ENCODE peak calls at places on chromosome 15, in five cellular contexts. D is mucosa of descending colon, Z is A549, F is foreskin fibroblast, B is aorta. A is an unnamed sample.

GRCh38 chr15:56815247-56815646 is 81.9 kb upstream of the ZNF280D start:
- DNase-seq in D (peak; percentile 78), Z (no peak), F (no peak), B (no peak), A (no peak)

GRCh38 chr15:67821784-67822451 is 3.4 kb upstream of the SKOR1 start:
- DNase-seq in D (no peak), Z (no peak), F (no peak), B (no peak), A (no peak)

GRCh38 chr15:38768970-38769369 is 204.4 kb upstream of the RASGRP1 start:
- DNase-seq in D (peak; percentile 20), Z (no peak), F (peak; percentile 57), B (no peak), A (no peak)

GRCh38 chr15:40062816-40063562 is 24.0 kb upstream of the SRP14 start:
- DNase-seq in D (no peak), Z (no peak), F (no peak), B (no peak), A (no peak)

GRCh38 chr15:75677601-75678323 is 30.1 kb downstream of the SNX33 start:
- DNase-seq in D (no peak), Z (no peak), F (no peak), B (no peak), A (no peak)

GRCh38 chr15:47571241-47571640 is 146.1 kb upstream of the SEMA6D start:
- DNase-seq in D (no peak), Z (no peak), F (no peak), B (no peak), A (no peak)

GRCh38 chr15:34046471-34047145 is 7.6 kb upstream of the AVEN start:
- DNase-seq in D (no peak), Z (no peak), F (no peak), B (no peak), A (no peak)

GRCh38 chr15:93109370-93110105 is 20.5 kb upstream of the RGMA start:
- DNase-seq in D (no peak), Z (no peak), F (no peak), B (no peak), A (no peak)

GRCh38 chr15:28098766-28099554 is at the start of gene OCA2:
- DNase-seq in D (peak; percentile 66), Z (peak; percentile 40), F (peak; percentile 80), B (peak; percentile 68), A (peak; percentile 14)

GRCh38 chr15:77821188-77821958 is 188.7 kb upstream of the LINGO1 start:
- DNase-seq in D (peak; percentile 77), Z (peak; percentile 93), F (peak; percentile 80), B (peak; percentile 59), A (peak; percentile 4)

GRCh38 chr15:60672400-60672799 is 193.5 kb upstream of the ICE2 start:
- DNase-seq in D (no peak), Z (no peak), F (no peak), B (no peak), A (no peak)

GRCh38 chr15:90987561-90988141 is 6.7 kb downstream of the PRC1 start:
- DNase-seq in D (no peak), Z (no peak), F (peak; percentile 23), B (no peak), A (no peak)

GRCh38 chr15:31340047-31340446 is 13.4 kb downstream of the KLF13 start:
- DNase-seq in D (no peak), Z (no peak), F (no peak), B (peak; percentile 14), A (no peak)

GRCh38 chr15:67066041-67067021 is 929 bp downstream of the SMAD3 start:
- DNase-seq in D (no peak), Z (no peak), F (peak; percentile 52), B (peak; percentile 57), A (no peak)

GRCh38 chr15:74314897-74315438 is 52.5 kb downstream of the CYP11A1 start:
- DNase-seq in D (no peak), Z (no peak), F (no peak), B (peak; percentile 55), A (no peak)

GRCh38 chr15:67560320-67560719 is 17.8 kb downstream of the MAP2K5 start:
- DNase-seq in D (no peak), Z (no peak), F (no peak), B (no peak), A (no peak)

GRCh38 chr15:44102675-44103254 is 92.3 kb downstream of the FRMD5 start:
- DNase-seq in D (peak; percentile 2), Z (peak; percentile 13), F (peak; percentile 98), B (no peak), A (peak; percentile 82)

GRCh38 chr15:70488002-70488605 is 275.3 kb downstream of the UACA start:
- DNase-seq in D (peak; percentile 86), Z (peak; percentile 88), F (peak; percentile 82), B (peak; percentile 78), A (no peak)

DNA sequence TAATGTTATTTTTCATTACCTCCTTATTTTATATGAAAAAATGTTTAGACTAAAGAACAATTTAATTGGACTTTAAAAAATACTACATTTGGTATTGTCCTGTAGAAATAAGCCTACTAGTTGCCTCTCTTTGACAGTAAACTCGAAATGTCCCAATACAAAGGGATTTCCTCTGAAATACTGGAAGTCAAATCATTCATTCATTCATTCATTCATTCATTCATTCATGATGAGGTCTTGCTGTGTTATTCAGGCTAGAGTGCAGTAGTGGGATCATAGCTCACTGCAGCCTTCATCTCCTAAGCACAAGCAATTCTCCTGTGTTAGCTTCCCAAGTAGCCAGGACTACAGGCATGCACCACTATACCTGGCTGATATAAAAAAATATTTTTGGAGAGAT is 50.6 kb upstream of the PYGO1 start:
- DNase-seq in D (no peak), Z (no peak), F (no peak), B (no peak), A (no peak)
- H3K4me3 ChIP-seq in D (no peak overlapping the region), Z (no peak overlapping the region), F (no peak overlapping the region), B (no peak overlapping the region), A (no peak overlapping the region)

GRCh38 chr15:64044315-64045105 is 1.8 kb downstream of the DAPK2 start:
- DNase-seq in D (no peak), Z (no peak), F (no peak), B (no peak), A (no peak)
- H3K4me3 ChIP-seq in D (no peak overlapping the region), Z (no peak overlapping the region), F (peak overlapping the region; percentile 64), B (no peak overlapping the region), A (no peak overlapping the region)

GRCh38 chr15:83379574-83379973 is 67.6 kb upstream of the SH3GL3 start:
- DNase-seq in D (no peak), Z (peak; percentile 78), F (peak; percentile 65), B (no peak), A (no peak)
- H3K4me3 ChIP-seq in D (no peak overlapping the region), Z (no peak overlapping the region), F (no peak overlapping the region), B (no peak overlapping the region), A (no peak overlapping the region)

GRCh38 chr15:69359724-69360123 is 54.4 kb upstream of the KIF23 start:
- DNase-seq in D (no peak), Z (no peak), F (peak; percentile 59), B (no peak), A (no peak)

GRCh38 chr15:69358850-69359249 is 55.3 kb upstream of the KIF23 start:
- DNase-seq in D (no peak), Z (no peak), F (no peak), B (no peak), A (no peak)

DNA sequence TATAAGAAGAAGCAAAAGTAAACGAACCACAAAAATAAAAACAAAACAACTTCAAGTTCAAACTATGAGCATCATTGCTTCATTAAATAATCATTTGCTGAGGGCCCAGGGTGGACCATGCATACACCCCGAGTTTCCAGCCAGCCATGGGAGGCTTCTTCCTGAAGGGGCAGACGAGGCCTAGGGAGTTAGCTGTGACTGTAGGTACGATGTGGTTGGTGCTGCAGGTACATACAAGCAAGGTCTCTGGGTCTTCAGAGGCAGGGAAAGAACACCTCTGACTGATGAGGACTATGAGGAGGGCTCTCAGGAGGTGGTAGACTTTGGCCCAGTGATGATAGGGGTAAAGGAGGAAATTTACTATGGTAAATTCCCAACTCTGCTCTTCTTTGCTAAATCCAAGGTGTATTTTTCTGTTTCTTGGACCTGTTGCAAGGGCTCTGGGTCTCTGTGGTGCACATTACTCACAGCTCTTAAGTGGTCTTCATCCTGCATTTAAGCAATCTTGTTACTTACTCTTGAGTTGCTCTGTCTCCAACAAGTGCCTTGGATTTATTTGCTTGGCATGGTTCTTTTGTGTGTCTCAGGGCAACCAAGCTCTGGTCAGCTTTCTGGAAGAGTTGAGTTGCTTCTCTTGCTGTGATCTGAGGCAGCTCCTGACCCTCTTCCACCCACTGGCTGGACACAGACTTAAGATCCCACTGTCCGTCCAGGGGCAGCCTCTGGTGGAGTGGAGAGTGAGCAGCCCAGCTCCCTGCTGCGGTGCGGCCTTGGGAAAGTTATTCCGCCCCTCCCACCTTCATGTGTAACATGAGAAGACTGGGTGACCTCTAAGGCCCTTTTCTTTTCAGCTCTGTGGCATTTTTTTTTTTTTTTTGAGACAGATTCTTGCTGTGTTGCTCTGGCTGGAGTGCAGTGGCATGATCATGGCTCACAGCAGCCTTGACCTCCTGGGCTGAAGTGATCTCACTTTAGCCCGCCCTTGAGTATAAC is 56.1 kb upstream of the KIF23 start:
- DNase-seq in D (no peak), Z (no peak), F (peak; percentile 56), B (no peak), A (no peak)
- H3K4me3 ChIP-seq in D (no peak overlapping the region), Z (no peak overlapping the region), F (no peak overlapping the region), B (no peak overlapping the region), A (no peak overlapping the region)

GRCh38 chr15:101127503-101128076 is 124.3 kb downstream of the CHSY1 start:
- DNase-seq in D (peak; percentile 59), Z (no peak), F (peak; percentile 86), B (peak; percentile 91), A (peak; percentile 84)

GRCh38 chr15:101126618-101127502 is 125.0 kb downstream of the CHSY1 start:
- DNase-seq in D (no peak), Z (no peak), F (peak; percentile 42), B (peak; percentile 44), A (no peak)

GRCh38 chr15:101128696-101129095 is 123.2 kb downstream of the CHSY1 start:
- DNase-seq in D (no peak), Z (no peak), F (no peak), B (no peak), A (no peak)

GRCh38 chr15:101129851-101130250 is 122.0 kb downstream of the CHSY1 start:
- DNase-seq in D (no peak), Z (no peak), F (no peak), B (no peak), A (no peak)

GRCh38 chr15:101128191-101128590 is 123.7 kb downstream of the CHSY1 start:
- DNase-seq in D (no peak), Z (no peak), F (peak; percentile 95), B (peak; percentile 49), A (peak; percentile 94)
- H3K4me3 ChIP-seq in D (no peak overlapping the region), Z (no peak overlapping the region), F (no peak overlapping the region), B (no peak overlapping the region), A (no peak overlapping the region)

DNA sequence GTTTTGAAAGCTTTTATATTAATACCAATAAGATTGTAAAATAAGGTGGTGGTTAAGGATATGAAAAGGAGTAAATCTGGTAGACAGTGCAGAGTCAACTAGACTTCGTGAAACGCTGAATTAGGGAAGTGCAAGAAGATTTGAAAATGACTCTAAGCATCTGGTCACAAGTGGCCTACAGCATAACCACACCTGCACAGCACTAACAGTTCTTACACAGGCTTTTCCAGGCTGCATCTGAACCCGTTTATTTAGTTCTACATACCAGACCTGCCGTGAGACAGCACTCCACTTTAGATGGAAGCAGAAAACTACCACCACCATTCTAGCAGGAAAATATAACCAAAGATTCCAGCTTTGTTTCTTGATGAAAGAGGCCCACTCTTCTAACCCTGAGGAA is 1.9 kb downstream of the DMXL2 start:
- DNase-seq in D (no peak), Z (no peak), F (no peak), B (no peak), A (no peak)
- H3K4me3 ChIP-seq in D (no peak overlapping the region), Z (peak overlapping the region; percentile 91), F (peak overlapping the region; percentile 62), B (no peak overlapping the region), A (no peak overlapping the region)

A was measured in HFF-Myc.